ENCODE peak calls at places on chromosome 3, in five cellular contexts. X, L, H, Y and N are unnamed samples.

GRCh38 chr3:46934508-46935167 is 41.9 kb downstream of the CCDC12 start:
- DNase-seq in X (peak; percentile 61), L (no peak), H (no peak), Y (peak; percentile 17), N (no peak)

GRCh38 chr3:112973325-112974177 is 1.4 kb downstream of the CD200R1 start:
- DNase-seq in X (no peak), L (no peak), H (peak; percentile 48), Y (no peak), N (no peak)

GRCh38 chr3:29757054-29757777 is 476.3 kb downstream of the RBMS3 start:
- DNase-seq in X (no peak), L (no peak), H (no peak), Y (peak; percentile 43), N (no peak)

GRCh38 chr3:37707428-37708372 is 154.0 kb upstream of the CTDSPL start:
- DNase-seq in X (peak; percentile 23), L (no peak), H (no peak), Y (no peak), N (no peak)

GRCh38 chr3:38141173-38141951 is 2.9 kb downstream of the MYD88 start:
- DNase-seq in X (no peak), L (peak; percentile 59), H (no peak), Y (no peak), N (no peak)

GRCh38 chr3:70647823-70648222 is 335.4 kb upstream of the MDFIC2 start:
- DNase-seq in X (no peak), L (no peak), H (no peak), Y (no peak), N (no peak)

GRCh38 chr3:25429960-25430941 is 2.2 kb downstream of the RARB start:
- DNase-seq in X (no peak), L (no peak), H (no peak), Y (peak; percentile 55), N (no peak)

GRCh38 chr3:13638927-13639326 is 90.0 kb downstream of the FBLN2 start:
- DNase-seq in X (no peak), L (no peak), H (no peak), Y (no peak), N (no peak)

GRCh38 chr3:123067689-123068226 is 933 bp downstream of the PDIA5 start:
- DNase-seq in X (no peak), L (peak; percentile 79), H (no peak), Y (no peak), N (no peak)

GRCh38 chr3:153614131-153614530 is 452.1 kb downstream of the RAP2B start:
- DNase-seq in X (no peak), L (no peak), H (no peak), Y (no peak), N (no peak)

GRCh38 chr3:191369081-191370010 is 39.0 kb upstream of the UTS2B start:
- DNase-seq in X (no peak), L (no peak), H (no peak), Y (no peak), N (no peak)

GRCh38 chr3:21750831-21751391 is at the start of gene ZNF385D:
- DNase-seq in X (peak; percentile 61), L (peak; percentile 91), H (no peak), Y (peak; percentile 80), N (no peak)

DNA sequence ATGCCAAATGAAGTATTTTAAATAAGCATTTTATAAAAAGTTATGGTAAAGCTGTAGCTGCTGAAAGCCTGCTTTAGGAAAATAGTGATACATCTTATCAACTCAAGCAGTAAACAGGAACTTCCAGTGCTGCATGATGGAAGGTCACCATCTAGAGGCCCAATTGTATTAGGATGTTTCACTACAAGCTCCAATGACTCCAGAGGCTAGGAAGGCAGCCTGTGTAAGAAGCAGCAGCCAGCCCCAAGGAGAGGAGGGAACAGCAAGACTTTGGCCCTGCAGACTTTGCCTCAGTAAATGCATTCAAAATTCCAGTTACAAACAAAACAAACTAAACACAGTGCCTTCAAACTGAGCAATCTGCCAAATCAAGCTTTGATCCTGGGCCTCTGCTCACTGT is 32.1 kb downstream of the ILDR1 start:
- DNase-seq in X (no peak), L (no peak), H (no peak), Y (no peak), N (no peak)
- TF ChIP-seq CTCF in X (no peak), L (no peak), H (no peak), Y (no peak), N (no peak)

GRCh38 chr3:44914936-44915335 is 40.5 kb downstream of the TGM4 start:
- DNase-seq in X (no peak), L (no peak), H (no peak), Y (peak; percentile 14), N (no peak)

GRCh38 chr3:44918087-44918486 is 43.7 kb downstream of the TGM4 start:
- DNase-seq in X (no peak), L (no peak), H (no peak), Y (no peak), N (no peak)

GRCh38 chr3:44918581-44918980 is 44.2 kb downstream of the TGM4 start:
- DNase-seq in X (no peak), L (no peak), H (no peak), Y (no peak), N (no peak)

GRCh38 chr3:44913868-44914468 is 39.6 kb downstream of the TGM4 start:
- DNase-seq in X (peak; percentile 52), L (no peak), H (peak; percentile 80), Y (peak; percentile 73), N (peak; percentile 34)

DNA sequence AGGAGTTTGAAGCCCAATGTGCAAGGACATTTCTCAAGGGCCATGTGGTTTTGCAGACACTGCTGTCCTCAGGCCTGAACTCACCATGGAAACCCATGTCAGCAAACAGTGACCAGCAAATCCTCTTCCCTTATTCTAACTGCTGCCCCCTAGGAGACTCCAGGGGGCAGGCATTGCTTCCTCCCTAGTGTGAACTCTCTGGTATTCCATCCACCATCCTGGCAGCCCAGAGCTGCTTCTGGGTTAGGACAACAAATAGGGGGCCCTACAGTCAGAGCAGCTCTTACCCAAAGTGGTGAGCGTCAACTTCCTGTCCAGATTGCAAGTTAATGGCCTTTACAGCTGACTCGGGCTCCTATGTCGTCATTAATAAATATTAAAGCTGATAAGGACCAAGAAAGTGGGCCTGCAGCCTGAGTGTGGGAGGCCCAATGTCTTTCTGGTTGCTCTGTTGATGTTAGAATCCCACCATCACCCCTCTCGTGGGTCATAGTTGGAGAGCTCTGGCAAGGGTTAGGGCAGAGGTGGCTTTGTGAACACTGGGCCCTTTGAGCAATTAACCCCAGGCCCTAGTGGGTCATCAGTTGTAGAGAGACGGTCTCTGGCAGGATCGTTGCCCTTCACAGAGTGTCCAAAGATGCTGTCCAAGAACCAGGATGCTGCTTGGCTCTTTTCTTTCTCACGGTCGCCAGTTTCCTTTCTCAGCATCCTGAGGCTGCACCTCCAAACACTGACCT is 41.5 kb downstream of the TGM4 start:
- DNase-seq in X (no peak), L (no peak), H (no peak), Y (peak; percentile 18), N (no peak)
- TF ChIP-seq CTCF in X (no peak), L (no peak), H (no peak), Y (no peak), N (no peak)

GRCh38 chr3:147843331-147843730 is 434.2 kb downstream of the ZIC1 start:
- DNase-seq in X (no peak), L (no peak), H (no peak), Y (no peak), N (no peak)

GRCh38 chr3:147838650-147839049 is 429.5 kb downstream of the ZIC1 start:
- DNase-seq in X (no peak), L (no peak), H (no peak), Y (no peak), N (no peak)
- TF ChIP-seq CTCF in X (no peak), L (no peak), H (peak; percentile 28), Y (peak; percentile 18), N (no peak)

GRCh38 chr3:176896640-176897039 is 300.6 kb downstream of the TBL1XR1 start:
- DNase-seq in X (no peak), L (no peak), H (no peak), Y (no peak), N (no peak)
- TF ChIP-seq CTCF in X (no peak), L (no peak), H (no peak), Y (no peak), N (no peak)

GRCh38 chr3:147385059-147386012 is 21.0 kb downstream of the ZIC4 start:
- DNase-seq in X (no peak), L (no peak), H (no peak), Y (no peak), N (no peak)
- TF ChIP-seq CTCF in X (no peak), L (no peak), H (no peak), Y (no peak), N (no peak)

GRCh38 chr3:170055209-170055608 is 17.4 kb downstream of the GPR160 start:
- DNase-seq in X (no peak), L (no peak), H (peak; percentile 63), Y (peak; percentile 26), N (no peak)

GRCh38 chr3:170056710-170057454 is 19.1 kb downstream of the GPR160 start:
- DNase-seq in X (no peak), L (no peak), H (peak; percentile 76), Y (no peak), N (no peak)

GRCh38 chr3:170057550-170057949 is 19.8 kb downstream of the GPR160 start:
- DNase-seq in X (no peak), L (no peak), H (no peak), Y (no peak), N (no peak)

GRCh38 chr3:170052398-170052797 is 14.6 kb downstream of the GPR160 start:
- DNase-seq in X (no peak), L (no peak), H (no peak), Y (no peak), N (no peak)

GRCh38 chr3:170054204-170054603 is 16.4 kb downstream of the GPR160 start:
- DNase-seq in X (no peak), L (no peak), H (peak; percentile 47), Y (no peak), N (no peak)
- TF ChIP-seq CTCF in X (no peak), L (no peak), H (peak; percentile 32), Y (peak; percentile 29), N (no peak)

DNA sequence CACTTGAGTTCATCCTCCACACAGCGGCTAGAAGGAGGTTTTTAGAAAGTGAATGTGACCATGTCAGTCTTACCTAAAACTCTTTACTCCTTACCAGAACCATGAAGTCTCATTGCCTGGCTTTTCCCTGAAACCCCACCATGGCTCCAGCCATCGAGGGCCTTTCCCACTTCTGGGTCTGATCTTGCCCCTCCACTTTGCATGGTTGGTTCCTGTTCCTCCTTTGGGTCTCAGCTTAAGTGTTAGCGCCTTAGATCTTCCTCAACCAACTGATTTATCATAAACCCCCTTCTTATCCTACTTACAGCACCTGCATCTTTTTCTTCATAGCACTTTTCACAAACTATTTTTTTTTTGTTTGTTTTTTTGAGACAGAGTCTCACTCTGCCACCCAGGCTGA is 45.9 kb upstream of the ULK4 start:
- DNase-seq in X (no peak), L (no peak), H (peak; percentile 29), Y (no peak), N (no peak)
- TF ChIP-seq CTCF in X (no peak), L (no peak), H (no peak), Y (no peak), N (no peak)

DNA sequence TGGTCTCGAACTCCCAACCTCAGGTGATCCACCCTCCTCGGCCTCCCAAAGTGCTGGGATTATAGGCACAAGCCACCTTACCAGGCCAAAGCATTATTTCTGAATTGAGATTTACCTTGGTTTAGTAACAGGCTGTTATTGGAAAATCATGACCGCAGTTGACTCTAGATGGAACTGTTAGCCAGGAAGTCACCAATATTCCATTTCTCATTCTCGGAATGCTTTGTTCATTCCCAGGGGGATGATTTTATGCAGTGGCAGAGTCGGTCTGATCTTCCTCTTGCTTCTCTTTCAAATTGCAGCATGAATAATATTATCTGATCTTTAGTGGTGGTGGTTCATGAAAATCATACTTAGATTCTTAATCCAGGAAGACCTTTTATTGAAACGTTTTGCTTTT is 195.5 kb upstream of the MBNL1 start:
- DNase-seq in X (no peak), L (no peak), H (no peak), Y (peak; percentile 31), N (no peak)
- TF ChIP-seq CTCF in X (peak; percentile 26), L (no peak), H (no peak), Y (peak; percentile 15), N (no peak)